ENCODE peak calls at places on chromosomes 1 and 21, in six cellular contexts. P, G, T, H, N and B are unnamed samples.

GRCh38 chr1:4494558-4494957 is 159.9 kb upstream of the AJAP1 start:
- DNase-seq in P (no peak), G (no peak), T (no peak), H (no peak), N (no peak), B (no peak)

GRCh38 chr21:30839304-30839703 is 9.7 kb upstream of the KRTAP7-1 start:
- DNase-seq in P (peak), G (no peak), T (peak), H (no peak), N (no peak), B (peak)

GRCh38 chr1:116179886-116180474 is 68.8 kb downstream of the MAB21L3 start:
- DNase-seq in P (no peak), G (no peak), T (no peak), H (no peak), N (no peak), B (no peak)

GRCh38 chr1:218930879-218931278 is 242.8 kb upstream of the LYPLAL1 start:
- DNase-seq in P (no peak), G (peak), T (peak), H (no peak), N (no peak), B (no peak)

GRCh38 chr21:45982758-45983731 is 1.5 kb downstream of the COL6A1 start:
- DNase-seq in P (peak), G (no peak), T (peak), H (peak), N (peak), B (peak)

GRCh38 chr1:232806071-232806510 is 875 bp downstream of the MAP10 start:
- DNase-seq in P (no peak), G (no peak), T (no peak), H (no peak), N (no peak), B (no peak)

GRCh38 chr1:18630511-18631495 is at the start of gene PAX7:
- DNase-seq in P (no peak), G (no peak), T (peak), H (no peak), N (no peak), B (no peak)

GRCh38 chr1:152034324-152034653 is 2.5 kb downstream of the S100A11 start:
- DNase-seq in P (no peak), G (no peak), T (no peak), H (no peak), N (no peak), B (no peak)

GRCh38 chr1:246587606-246588005 is 21.4 kb downstream of the CNST start:
- DNase-seq in P (no peak), G (peak), T (no peak), H (no peak), N (no peak), B (no peak)

GRCh38 chr1:30912913-30913652 is 4.5 kb upstream of the SDC3 start:
- DNase-seq in P (no peak), G (peak), T (no peak), H (peak), N (peak), B (no peak)

GRCh38 chr1:234975122-234975940 is 153.3 kb downstream of the TOMM20 start:
- DNase-seq in P (peak), G (peak), T (no peak), H (no peak), N (peak), B (no peak)

GRCh38 chr1:244102471-244102870 is 51.4 kb downstream of the ZBTB18 start:
- DNase-seq in P (no peak), G (no peak), T (no peak), H (no peak), N (no peak), B (no peak)

GRCh38 chr1:36339215-36339614 is 15.8 kb upstream of the EVA1B start:
- DNase-seq in P (no peak), G (no peak), T (no peak), H (no peak), N (no peak), B (no peak)

GRCh38 chr1:26786437-26787380 is 1.0 kb upstream of the PIGV start:
- DNase-seq in P (peak), G (peak), T (peak), H (peak), N (peak), B (peak)

GRCh38 chr1:119139393-119139792 is 1.1 kb downstream of the WARS2 start:
- DNase-seq in P (no peak), G (no peak), T (no peak), H (no peak), N (no peak), B (peak)

GRCh38 chr1:169107673-169108160 is 1.2 kb downstream of the ATP1B1 start:
- DNase-seq in P (no peak), G (peak), T (no peak), H (peak), N (no peak), B (peak)

GRCh38 chr1:169117014-169117413 is 10.5 kb downstream of the ATP1B1 start:
- DNase-seq in P (no peak), G (no peak), T (no peak), H (no peak), N (no peak), B (no peak)

GRCh38 chr1:57911427-57911826 is 487.6 kb upstream of the DAB1 start:
- DNase-seq in P (no peak), G (no peak), T (no peak), H (no peak), N (no peak), B (no peak)

GRCh38 chr1:27476222-27476621 is 13.7 kb downstream of the WASF2 start:
- DNase-seq in P (no peak), G (no peak), T (no peak), H (no peak), N (no peak), B (peak)

GRCh38 chr1:202213361-202214088 is 19.9 kb downstream of the LGR6 start:
- DNase-seq in P (no peak), G (no peak), T (peak), H (no peak), N (no peak), B (no peak)

GRCh38 chr1:57725318-57725717 is 301.5 kb upstream of the DAB1 start:
- DNase-seq in P (no peak), G (no peak), T (no peak), H (no peak), N (no peak), B (no peak)

GRCh38 chr1:43558346-43558841 is 27.7 kb downstream of the PTPRF start:
- DNase-seq in P (peak), G (peak), T (peak), H (no peak), N (peak), B (no peak)

GRCh38 chr1:225882699-225883615 is 777 bp upstream of the TMEM63A start:
- DNase-seq in P (peak), G (peak), T (peak), H (peak), N (peak), B (peak)

GRCh38 chr21:42120056-42120903 is 49.2 kb downstream of the UMODL1 start:
- DNase-seq in P (no peak), G (no peak), T (no peak), H (no peak), N (no peak), B (no peak)

GRCh38 chr1:21534674-21535378 is 25.6 kb downstream of the ALPL start:
- DNase-seq in P (peak), G (peak), T (peak), H (no peak), N (no peak), B (peak)

GRCh38 chr1:228094432-228095016 is 8.6 kb downstream of the C1orf35 start:
- DNase-seq in P (no peak), G (no peak), T (no peak), H (no peak), N (peak), B (peak)

GRCh38 chr1:173393655-173393993 is 83.5 kb upstream of the PRDX6 start:
- DNase-seq in P (no peak), G (peak), T (no peak), H (no peak), N (no peak), B (no peak)

GRCh38 chr21:34881894-34882371 is 167.2 kb downstream of the RUNX1 start:
- DNase-seq in P (no peak), G (peak), T (no peak), H (no peak), N (no peak), B (no peak)

GRCh38 chr21:31624181-31624580 is 35.3 kb upstream of the SOD1 start:
- DNase-seq in P (no peak), G (no peak), T (no peak), H (no peak), N (no peak), B (no peak)

GRCh38 chr1:185241127-185241526 is 75.9 kb downstream of the IVNS1ABP start:
- DNase-seq in P (no peak), G (no peak), T (no peak), H (no peak), N (no peak), B (no peak)

GRCh38 chr1:207825719-207826556 is 74.1 kb downstream of the CD46 start:
- DNase-seq in P (no peak), G (peak), T (no peak), H (peak), N (peak), B (peak)

GRCh38 chr1:79074975-79075374 is 68.4 kb upstream of the ADGRL4 start:
- DNase-seq in P (no peak), G (no peak), T (no peak), H (no peak), N (no peak), B (no peak)

GRCh38 chr1:3244539-3245315 is 175.7 kb downstream of the PRDM16 start:
- DNase-seq in P (no peak), G (peak), T (no peak), H (no peak), N (no peak), B (no peak)

GRCh38 chr1:198015317-198015716 is 98.1 kb downstream of the LHX9 start:
- DNase-seq in P (no peak), G (no peak), T (no peak), H (no peak), N (no peak), B (no peak)

GRCh38 chr1:162040657-162041056 is 17.0 kb upstream of the OLFML2B start:
- DNase-seq in P (no peak), G (peak), T (no peak), H (no peak), N (no peak), B (no peak)

GRCh38 chr1:148362141-148362929 is 120.8 kb downstream of the PPIAL4G start:
- DNase-seq in P (peak), G (no peak), T (no peak), H (no peak), N (peak), B (peak)

GRCh38 chr21:44909719-44910118 is 11.0 kb downstream of the ITGB2 start:
- DNase-seq in P (no peak), G (no peak), T (no peak), H (no peak), N (no peak), B (no peak)

GRCh38 chr21:44907225-44907965 is 13.3 kb downstream of the ITGB2 start:
- DNase-seq in P (no peak), G (no peak), T (no peak), H (no peak), N (no peak), B (no peak)

GRCh38 chr21:44908908-44909307 is 11.8 kb downstream of the ITGB2 start:
- DNase-seq in P (no peak), G (no peak), T (no peak), H (no peak), N (no peak), B (no peak)

GRCh38 chr21:44908496-44908895 is 12.2 kb downstream of the ITGB2 start:
- DNase-seq in P (no peak), G (no peak), T (no peak), H (no peak), N (no peak), B (no peak)

DNA sequence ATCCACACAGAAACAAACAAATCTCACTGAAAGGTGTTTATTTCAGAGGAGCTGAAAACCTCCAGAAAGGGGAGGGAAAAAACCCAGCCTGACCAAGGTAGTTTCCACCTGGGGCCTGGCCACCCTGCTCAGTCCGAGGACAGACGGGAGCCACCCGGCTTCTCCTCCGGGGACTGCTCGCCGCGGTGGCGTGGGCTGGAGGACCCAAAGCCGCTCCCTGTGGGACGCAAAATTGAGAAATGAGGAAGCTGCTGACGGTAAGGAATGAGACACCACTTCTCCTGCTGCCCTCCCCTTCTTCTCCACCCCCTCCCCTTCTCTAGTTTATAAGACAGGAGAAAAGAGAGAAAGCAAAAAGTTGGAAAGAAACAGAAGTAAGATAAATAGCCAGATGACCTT is 12.7 kb downstream of the ITGB2 start:
- DNase-seq in P (no peak), G (no peak), T (no peak), H (no peak), N (peak), B (no peak)
- TF ChIP-seq CTCF in P (no peak), G (no peak), T (no peak), H (no peak), N (no peak), B (no peak)

GRCh38 chr1:209805341-209805781 is 581 bp downstream of the IRF6 start:
- DNase-seq in P (no peak), G (no peak), T (peak), H (no peak), N (peak), B (no peak)
- TF ChIP-seq CTCF in P (no peak), G (no peak), T (peak), H (no peak), N (no peak), B (no peak)

DNA sequence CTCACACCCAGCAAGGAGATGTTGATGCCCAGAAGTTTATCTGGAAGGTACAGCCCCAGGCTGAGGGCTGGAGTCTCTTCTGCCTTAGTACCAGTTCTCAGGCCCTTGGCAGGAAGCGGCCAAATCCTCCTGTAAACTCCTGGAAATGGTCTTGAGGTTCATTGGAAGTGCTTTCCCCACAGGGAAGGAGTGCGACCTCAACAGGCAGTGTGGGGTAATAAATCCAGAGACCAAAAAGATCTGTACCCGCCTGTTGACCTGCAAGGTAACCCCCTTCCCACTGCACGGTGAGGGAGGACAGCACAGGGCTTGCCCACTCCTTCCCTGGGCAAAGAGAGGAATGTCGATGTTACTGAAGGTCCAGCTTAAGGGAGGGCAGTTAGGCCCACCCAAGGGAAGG is 4.5 kb downstream of the ATXN7L2 start:
- DNase-seq in P (no peak), G (no peak), T (no peak), H (no peak), N (no peak), B (no peak)
- TF ChIP-seq CTCF in P (peak), G (peak), T (no peak), H (no peak), N (no peak), B (no peak)

GRCh38 chr1:77263708-77264107 is 18.1 kb upstream of the AK5 start:
- DNase-seq in P (no peak), G (no peak), T (no peak), H (no peak), N (no peak), B (no peak)

GRCh38 chr1:77265180-77265579 is 16.6 kb upstream of the AK5 start:
- DNase-seq in P (no peak), G (no peak), T (no peak), H (no peak), N (no peak), B (no peak)

GRCh38 chr1:77271851-77272250 is 10.0 kb upstream of the AK5 start:
- DNase-seq in P (no peak), G (peak), T (no peak), H (no peak), N (no peak), B (no peak)

GRCh38 chr1:77267035-77267434 is 14.8 kb upstream of the AK5 start:
- DNase-seq in P (no peak), G (no peak), T (no peak), H (no peak), N (no peak), B (no peak)
- TF ChIP-seq CTCF in P (no peak), G (no peak), T (no peak), H (no peak), N (no peak), B (no peak)

DNA sequence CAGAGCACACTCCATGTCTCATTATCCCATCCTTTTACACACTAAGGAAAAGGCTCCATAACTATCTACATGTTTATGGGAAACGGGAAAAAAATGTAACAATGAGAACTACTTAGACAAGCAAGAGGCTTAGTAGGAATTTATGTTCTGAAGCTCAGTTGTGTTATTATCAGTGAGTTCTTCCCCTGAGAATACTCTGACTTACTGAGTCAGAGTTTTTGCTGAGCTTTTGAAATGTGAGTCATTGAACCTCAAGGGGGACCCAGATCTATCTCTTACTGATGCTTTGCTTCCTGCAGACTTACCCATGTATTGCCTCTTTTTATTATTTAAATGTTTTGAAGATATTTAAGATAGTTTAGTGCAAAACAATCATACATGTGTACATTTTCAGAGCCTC is 20.1 kb downstream of the CFHR5 start:
- DNase-seq in P (no peak), G (peak), T (no peak), H (no peak), N (no peak), B (no peak)
- TF ChIP-seq CTCF in P (no peak), G (no peak), T (no peak), H (no peak), N (no peak), B (no peak)

DNA sequence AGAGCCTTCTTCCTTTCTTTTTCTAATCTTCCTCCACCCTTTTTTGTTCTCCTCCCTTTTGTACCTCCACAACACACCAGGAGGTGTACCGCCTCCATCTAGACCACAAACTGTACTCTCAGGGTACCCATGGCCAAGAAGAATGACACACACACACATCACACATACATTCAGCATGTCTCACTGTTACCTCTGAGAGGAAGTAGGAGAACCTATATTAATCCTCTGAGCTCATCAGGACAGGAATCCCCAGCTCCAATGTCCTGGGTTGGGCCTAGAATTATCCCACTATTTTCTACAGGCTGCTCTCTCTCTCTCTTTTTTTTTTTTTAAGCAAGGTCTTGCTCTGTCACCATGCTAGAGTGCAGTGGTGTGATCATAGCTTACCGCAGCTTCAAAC is 36.7 kb downstream of the ATP2B4 start:
- DNase-seq in P (no peak), G (peak), T (no peak), H (no peak), N (no peak), B (peak)
- TF ChIP-seq CTCF in P (no peak), G (peak), T (no peak), H (no peak), N (no peak), B (no peak)